ENCODE peak calls at places on chromosomes 3 and 15, in ten cellular contexts. G is HepG2, R is sigmoid colon, C is GM23338, Z is stomach, O is suprapubic skin, K is esophagus muscularis mucosa, W is breast epithelium, P is transverse colon, S is endothelial cell of umbilical vein. E is an unnamed sample.

GRCh38 chr3:69276884-69277283 is 109.0 kb downstream of the FRMD4B start:
- DNase-seq in G (no peak), R (no peak), C (peak), Z (no peak), O (no peak), K (no peak), W (no peak), P (no peak), S (no peak), E (no peak)

GRCh38 chr15:51076898-51077564 is 17.7 kb downstream of the TNFAIP8L3 start:
- DNase-seq in G (no peak), R (peak), C (peak), Z (peak), O (no peak), K (no peak), W (no peak), P (peak), S (no peak), E (no peak)

GRCh38 chr15:65731926-65732325 is 60.2 kb downstream of the DENND4A start:
- DNase-seq in G (no peak), R (no peak), C (no peak), Z (no peak), O (no peak), K (no peak), W (no peak), P (no peak), S (no peak), E (no peak)

GRCh38 chr3:52779411-52780297 is 2.3 kb downstream of the ITIH1 start:
- DNase-seq in G (no peak), R (peak), C (no peak), Z (peak), O (no peak), K (peak), W (no peak), P (no peak), S (no peak), E (peak)

GRCh38 chr15:80168421-80168820 is 15.6 kb downstream of the FAH start:
- DNase-seq in G (no peak), R (peak), C (no peak), Z (no peak), O (no peak), K (no peak), W (no peak), P (no peak), S (no peak), E (no peak)

GRCh38 chr3:184563569-184563925 is 2.0 kb downstream of the EPHB3 start:
- DNase-seq in G (no peak), R (no peak), C (no peak), Z (no peak), O (no peak), K (no peak), W (no peak), P (no peak), S (no peak), E (no peak)

GRCh38 chr3:126022741-126023359 is 53.9 kb downstream of the ROPN1B start:
- DNase-seq in G (no peak), R (no peak), C (peak), Z (no peak), O (no peak), K (peak), W (no peak), P (no peak), S (no peak), E (no peak)

GRCh38 chr15:100438570-100438969 is 90.2 kb downstream of the CERS3 start:
- DNase-seq in G (no peak), R (peak), C (no peak), Z (peak), O (peak), K (no peak), W (no peak), P (peak), S (no peak), E (peak)

GRCh38 chr3:184347321-184348056 is 10.1 kb downstream of the FAM131A start:
- DNase-seq in G (no peak), R (no peak), C (no peak), Z (no peak), O (no peak), K (no peak), W (no peak), P (no peak), S (no peak), E (no peak)

GRCh38 chr15:61812476-61812875 is 247.8 kb downstream of the VPS13C start:
- DNase-seq in G (no peak), R (no peak), C (no peak), Z (no peak), O (no peak), K (peak), W (no peak), P (no peak), S (no peak), E (no peak)

GRCh38 chr3:145017959-145018358 is 1046.3 kb downstream of the DIPK2A start:
- DNase-seq in G (no peak), R (no peak), C (no peak), Z (no peak), O (no peak), K (no peak), W (peak), P (no peak), S (no peak), E (no peak)

GRCh38 chr15:73988075-73988969 is 3.8 kb downstream of the STOML1 start:
- DNase-seq in G (no peak), R (peak), C (no peak), Z (no peak), O (no peak), K (no peak), W (peak), P (no peak), S (no peak), E (no peak)

GRCh38 chr3:6654670-6655069 is 206.2 kb upstream of the GRM7 start:
- DNase-seq in G (no peak), R (no peak), C (no peak), Z (no peak), O (no peak), K (no peak), W (no peak), P (no peak), S (no peak), E (no peak)

DNA sequence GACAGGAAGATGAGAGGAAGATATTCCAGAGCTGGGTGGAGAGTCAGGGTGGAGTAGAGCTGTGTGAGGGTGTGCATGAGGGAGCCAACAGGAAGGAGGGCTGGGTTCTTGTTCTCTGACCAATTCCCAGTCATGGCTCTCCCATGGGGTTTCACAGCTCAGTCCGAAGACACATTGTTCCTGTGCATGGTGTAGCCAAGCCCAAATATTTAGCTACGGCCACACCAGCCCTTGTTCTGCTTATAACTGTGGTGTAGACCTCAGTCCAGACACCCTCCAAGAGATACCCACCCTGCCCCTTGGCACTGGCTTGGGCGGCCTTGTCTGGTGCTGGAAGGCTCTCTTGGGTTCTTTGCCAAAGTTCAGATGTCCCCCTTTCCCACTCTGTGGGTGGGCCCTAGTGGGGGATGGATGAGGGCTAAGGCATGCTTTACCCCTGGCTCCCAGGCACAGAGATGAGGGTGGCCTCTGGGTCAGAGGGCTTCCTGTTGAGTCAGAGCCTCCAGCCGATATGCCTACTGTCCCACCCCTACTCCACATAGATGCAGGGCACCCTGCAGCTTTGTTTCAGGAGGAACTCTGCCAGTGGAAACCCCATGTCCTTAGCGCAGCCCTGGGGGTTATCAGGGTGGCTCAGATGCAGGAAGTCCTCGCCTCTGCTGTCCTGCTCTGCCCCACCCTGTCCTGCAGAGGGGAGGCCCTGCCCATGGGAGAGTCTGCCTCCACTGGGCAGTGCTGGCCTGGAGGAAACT is 271.2 kb upstream of the CTDSPL start:
- DNase-seq in G (no peak), R (peak), C (no peak), Z (peak), O (peak), K (no peak), W (no peak), P (peak), S (no peak), E (no peak)
- TF ChIP-seq POLR2AphosphoS5 in G (no peak), R (no peak), C (no peak), Z (no peak), O (no peak), K (peak), W (no peak), P (no peak), S (no peak), E (no peak)

GRCh38 chr3:187318819-187319616 is 27.5 kb upstream of the MASP1 start:
- DNase-seq in G (peak), R (no peak), C (peak), Z (peak), O (no peak), K (no peak), W (peak), P (peak), S (peak), E (peak)
- H3K4me3 ChIP-seq in G (no peak), R (peak), C (no peak), Z (peak), O (peak), K (peak), W (peak), P (no peak), S (no peak), E (no peak)

GRCh38 chr15:57437564-57437963 is 61.3 kb downstream of the CGNL1 start:
- DNase-seq in G (no peak), R (no peak), C (no peak), Z (no peak), O (no peak), K (no peak), W (no peak), P (no peak), S (no peak), E (no peak)
- H3K27ac ChIP-seq in G (no peak), R (no peak), C (no peak), Z (no peak), O (no peak), K (no peak), W (no peak), P (no peak), S (no peak), E (no peak)

GRCh38 chr3:38652934-38653333 is 3.4 kb upstream of the SCN5A start:
- DNase-seq in G (no peak), R (no peak), C (no peak), Z (no peak), O (no peak), K (no peak), W (no peak), P (no peak), S (no peak), E (no peak)

GRCh38 chr3:38658886-38659285 is 9.4 kb upstream of the SCN5A start:
- DNase-seq in G (no peak), R (peak), C (no peak), Z (no peak), O (no peak), K (peak), W (no peak), P (no peak), S (no peak), E (no peak)

GRCh38 chr3:38655708-38656300 is 6.3 kb upstream of the SCN5A start:
- DNase-seq in G (peak), R (peak), C (peak), Z (no peak), O (no peak), K (peak), W (no peak), P (no peak), S (peak), E (peak)

GRCh38 chr3:38653685-38654537 is 4.4 kb upstream of the SCN5A start:
- DNase-seq in G (no peak), R (peak), C (no peak), Z (no peak), O (no peak), K (peak), W (no peak), P (no peak), S (no peak), E (peak)

DNA sequence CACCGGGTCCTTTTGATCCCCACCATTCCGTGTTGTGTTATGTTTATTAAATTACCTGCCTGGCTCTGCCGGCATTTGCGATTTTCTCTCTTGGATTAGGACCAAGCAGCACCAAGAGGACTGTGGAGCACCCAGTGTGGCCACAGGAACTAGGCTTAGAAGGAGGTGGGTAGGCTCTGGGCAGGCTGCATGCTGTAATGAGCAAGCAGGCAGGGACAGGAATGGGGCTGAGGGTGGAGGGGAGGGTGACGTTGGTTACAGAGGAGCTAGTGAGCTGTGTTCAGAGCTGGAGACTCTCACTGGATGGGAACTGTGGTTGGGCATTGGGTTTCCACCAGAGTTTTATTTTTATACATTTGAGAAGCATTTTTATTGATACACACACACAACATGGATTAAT is 7.9 kb upstream of the SCN5A start:
- DNase-seq in G (no peak), R (no peak), C (no peak), Z (no peak), O (no peak), K (peak), W (no peak), P (no peak), S (no peak), E (no peak)
- TF ChIP-seq POLR2AphosphoS5 in G (no peak), R (no peak), C (no peak), Z (no peak), O (no peak), K (no peak), W (no peak), P (no peak), S (no peak), E (no peak)

DNA sequence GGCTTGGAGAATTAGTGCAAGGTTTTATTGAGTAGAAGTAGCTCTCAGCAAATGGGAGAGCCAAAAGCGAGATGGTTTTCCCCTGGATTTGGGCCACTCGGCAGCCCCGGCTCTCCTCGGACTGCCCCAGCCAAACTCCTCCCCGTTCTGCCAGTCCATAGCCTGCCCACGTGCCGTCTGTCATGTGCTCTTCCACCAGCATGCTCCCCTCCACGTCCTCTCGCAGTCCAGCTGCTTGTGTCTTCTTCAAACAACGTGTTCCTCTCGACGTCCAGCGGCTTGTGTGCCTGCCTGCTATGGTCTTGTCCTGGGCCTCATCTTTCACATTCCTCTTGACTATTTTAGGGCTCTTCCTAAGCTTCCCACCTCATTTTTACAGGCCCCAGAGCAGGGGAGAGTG is 16.7 kb upstream of the SECISBP2L start:
- DNase-seq in G (no peak), R (no peak), C (peak), Z (no peak), O (no peak), K (no peak), W (no peak), P (no peak), S (no peak), E (no peak)
- H3K4me3 ChIP-seq in G (no peak), R (no peak), C (no peak), Z (no peak), O (no peak), K (no peak), W (no peak), P (no peak), S (no peak), E (no peak)

DNA sequence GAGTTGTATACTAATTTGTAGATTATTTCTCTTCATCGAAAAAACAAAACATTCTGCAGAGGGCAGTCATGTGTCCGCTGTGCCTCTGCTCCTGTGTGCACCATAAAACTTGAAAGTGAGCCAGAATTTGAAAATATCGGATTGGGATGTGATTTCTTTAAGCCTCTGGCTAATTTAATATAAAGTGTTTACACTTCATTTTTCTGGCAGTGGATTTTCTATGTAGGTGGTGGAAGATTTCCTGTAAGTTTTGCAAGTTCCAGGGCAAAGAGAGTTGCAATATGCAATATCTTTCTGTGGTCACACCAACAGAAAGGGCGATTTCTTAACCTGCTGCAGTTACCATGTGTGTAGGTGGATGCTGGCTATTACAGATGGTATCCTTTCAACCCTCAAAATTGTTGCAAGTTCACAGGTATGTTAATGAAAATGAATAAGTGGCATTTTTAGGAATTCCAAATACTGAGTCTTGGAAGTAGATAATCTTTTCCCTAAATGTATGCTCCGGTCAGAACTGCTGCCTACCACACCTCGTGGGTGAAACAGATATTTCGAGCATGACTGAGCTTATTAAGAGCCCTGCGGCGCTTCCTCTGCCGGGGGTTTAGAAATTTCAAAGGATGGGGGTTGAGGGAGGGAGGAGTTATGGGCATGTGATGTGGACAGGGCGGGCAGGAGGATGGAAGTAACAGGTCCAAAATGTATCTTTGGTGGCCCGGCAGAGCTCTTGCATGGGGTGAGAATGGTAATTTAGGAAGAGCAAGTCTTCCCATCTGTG is 134.0 kb downstream of the PGPEP1L start:
- DNase-seq in G (no peak), R (no peak), C (no peak), Z (no peak), O (no peak), K (no peak), W (no peak), P (no peak), S (no peak), E (peak)
- H3K27ac ChIP-seq in G (no peak), R (peak), C (peak), Z (no peak), O (peak), K (peak), W (peak), P (peak), S (no peak), E (peak)

E was measured in HL-60.